ENCODE peak calls at places on chromosome X, in eight cellular contexts. C is Peyer's patch, E is SK-N-SH, D is mesenchymal stem cell, G is neuronal stem cell, N is Karpas-422, K is Panc1, H is hepatocyte. P is an unnamed sample. For H3K4me1, the result is how much of the 10 kb centered on the place peaks cover.

GRCh38 chrX:8067754-8068469 is 103.2 kb downstream of the VCX2 start:
- DNase-seq in C (no peak), G (no peak), N (no peak), E (no peak), K (no peak), D (peak), H (peak), P (no peak)

GRCh38 chrX:131704136-131704695 is 160.3 kb downstream of the OR13H1 start:
- DNase-seq in K (peak), E (peak), G (no peak), N (peak), H (no peak), C (no peak), D (no peak), P (peak)

GRCh38 chrX:25858273-25858880 is 279.8 kb upstream of the MAGEB18 start:
- DNase-seq in C (no peak), K (no peak), D (no peak), H (no peak), N (no peak), E (no peak), G (no peak), P (no peak)

GRCh38 chrX:56726609-56727008 is 2.4 kb upstream of the NBDY start:
- DNase-seq in N (peak), C (no peak), G (no peak), E (peak), H (peak), K (no peak), D (peak), P (no peak)

GRCh38 chrX:103779156-103779555 is 2.5 kb downstream of the PLP1 start:
- DNase-seq in N (no peak), K (no peak), E (peak), C (no peak), D (no peak), H (no peak), G (no peak), P (no peak)

GRCh38 chrX:104343408-104344129 is 88.8 kb upstream of the ESX1 start:
- DNase-seq in C (peak), G (peak), K (peak), H (peak), N (peak), E (peak), D (peak), P (peak)

GRCh38 chrX:9148626-9149385 is 114.9 kb upstream of the FAM9B start:
- DNase-seq in G (no peak), C (no peak), D (peak), K (no peak), H (no peak), N (no peak), E (no peak), P (no peak)

GRCh38 chrX:143058096-143058495 is 32.4 kb downstream of the SPANXN4 start:
- DNase-seq in D (no peak), G (peak), C (no peak), H (no peak), N (no peak), K (no peak), E (no peak), P (no peak)

GRCh38 chrX:112614640-112615039 is 65.1 kb downstream of the LHFPL1 start:
- DNase-seq in E (no peak), G (peak), H (peak), D (peak), C (no peak), N (no peak), K (no peak), P (no peak)

GRCh38 chrX:43868791-43869190 is 13.5 kb downstream of the MAOB start:
- DNase-seq in H (no peak), C (no peak), N (no peak), D (no peak), G (no peak), K (no peak), E (peak), P (no peak)

GRCh38 chrX:153674219-153674851 is 722 bp upstream of the PNCK start:
- DNase-seq in N (no peak), G (no peak), D (no peak), E (no peak), K (no peak), H (no peak), C (no peak), P (no peak)

GRCh38 chrX:100926453-100926852 is 2.3 kb downstream of the XKRX start:
- DNase-seq in G (no peak), D (no peak), H (no peak), K (no peak), C (no peak), E (no peak), N (no peak), P (no peak)

GRCh38 chrX:100928660-100929613 is at the start of gene XKRX:
- DNase-seq in D (no peak), C (peak), E (peak), H (peak), K (peak), G (peak), N (peak), P (peak)

GRCh38 chrX:83759872-83760271 is 101.1 kb upstream of the CYLC1 start:
- DNase-seq in N (peak), G (peak), K (no peak), D (no peak), C (no peak), H (peak), E (peak), P (no peak)

GRCh38 chrX:46029777-46030176 is 515.4 kb downstream of the ZNF674 start:
- DNase-seq in C (no peak), H (no peak), D (no peak), N (no peak), G (no peak), E (no peak), K (no peak), P (no peak)

GRCh38 chrX:115388879-115389278 is 99.4 kb downstream of the LUZP4 start:
- DNase-seq in G (no peak), K (no peak), N (no peak), E (no peak), C (no peak), D (peak), H (no peak), P (no peak)

GRCh38 chrX:120428309-120428708 is 40.8 kb downstream of the LAMP2 start:
- DNase-seq in K (no peak), D (peak), N (no peak), H (peak), G (no peak), E (no peak), C (no peak), P (no peak)

GRCh38 chrX:44675364-44676024 is 132.8 kb upstream of the FUNDC1 start:
- DNase-seq in E (peak), H (peak), D (peak), G (no peak), K (no peak), C (no peak), N (no peak), P (peak)

GRCh38 chrX:153651540-153652079 is 4.6 kb downstream of the DUSP9 start:
- DNase-seq in N (peak), C (no peak), E (peak), G (no peak), K (no peak), H (no peak), D (no peak), P (no peak)

GRCh38 chrX:68995780-68996551 is 167.1 kb downstream of the EFNB1 start:
- DNase-seq in K (no peak), E (no peak), D (peak), H (peak), C (peak), N (no peak), G (no peak), P (no peak)

GRCh38 chrX:69285881-69286545 is 120.8 kb upstream of the PJA1 start:
- DNase-seq in H (peak), K (no peak), E (peak), N (peak), D (peak), G (peak), C (peak), P (peak)

GRCh38 chrX:42930951-42931350 is 153.0 kb upstream of the PPP1R2C start:
- DNase-seq in H (no peak), G (no peak), N (no peak), C (no peak), K (no peak), E (no peak), D (no peak), P (no peak)

GRCh38 chrX:38847206-38847902 is 46.1 kb downstream of the MID1IP1 start:
- DNase-seq in H (no peak), C (no peak), K (no peak), G (no peak), D (no peak), N (no peak), E (no peak), P (no peak)

GRCh38 chrX:39065051-39065871 is 264.0 kb downstream of the MID1IP1 start:
- DNase-seq in N (no peak), K (no peak), C (no peak), D (no peak), G (peak), E (no peak), H (no peak), P (no peak)

GRCh38 chrX:71181558-71181909 is 36.9 kb downstream of the NLGN3 start:
- DNase-seq in D (no peak), H (no peak), K (no peak), E (peak), N (no peak), C (no peak), G (no peak), P (no peak)

GRCh38 chrX:7730071-7730470 is 112.9 kb upstream of the VCX start:
- DNase-seq in E (no peak), G (no peak), K (no peak), C (no peak), H (no peak), N (no peak), D (no peak), P (no peak)

GRCh38 chrX:14670819-14671218 is 141.5 kb downstream of the GLRA2 start:
- DNase-seq in K (no peak), C (no peak), H (no peak), D (no peak), G (no peak), N (peak), E (no peak), P (no peak)

GRCh38 chrX:48466696-48467095 is 3.4 kb downstream of the SLC38A5 start:
- DNase-seq in C (no peak), H (no peak), E (peak), K (no peak), N (peak), D (no peak), G (no peak), P (no peak)

GRCh38 chrX:105228602-105229001 is 8.1 kb upstream of the TEX13A start:
- DNase-seq in E (no peak), K (no peak), C (no peak), D (no peak), H (no peak), N (no peak), G (no peak), P (no peak)

GRCh38 chrX:106035064-106035463 is 3.5 kb downstream of the SERPINA7 start:
- DNase-seq in D (no peak), G (no peak), N (peak), K (no peak), C (no peak), H (no peak), E (no peak), P (no peak)

GRCh38 chrX:152600853-152601635 is 36.7 kb upstream of the GABRQ start:
- DNase-seq in G (peak), D (no peak), E (peak), H (no peak), N (peak), C (no peak), K (no peak), P (no peak)

GRCh38 chrX:44843753-44844152 is at the start of gene DUSP21:
- DNase-seq in C (no peak), K (no peak), D (no peak), E (no peak), H (no peak), G (no peak), N (no peak), P (no peak)

GRCh38 chrX:15483897-15484296 is 9.2 kb downstream of the PIR start:
- DNase-seq in H (no peak), C (no peak), G (no peak), N (no peak), E (no peak), K (no peak), D (no peak), P (no peak)

GRCh38 chrX:153708415-153708814 is 15.8 kb downstream of the BCAP31 start:
- DNase-seq in G (no peak), C (peak), N (peak), H (peak), K (no peak), D (peak), E (peak), P (peak)

GRCh38 chrX:15221321-15221720 is 48.6 kb downstream of the ASB9 start:
- DNase-seq in C (no peak), D (no peak), K (no peak), H (no peak), N (no peak), E (no peak), G (no peak), P (no peak)

GRCh38 chrX:129983575-129984131 is 1.2 kb downstream of the BCORL1 start:
- DNase-seq in H (no peak), K (no peak), G (no peak), N (no peak), E (peak), D (no peak), C (peak), P (no peak)

GRCh38 chrX:446243-446642 is 59.5 kb upstream of the PPP2R3B start:
- DNase-seq in N (no peak), K (no peak), H (no peak), D (no peak), C (no peak), G (peak), E (no peak), P (no peak)

GRCh38 chrX:130378008-130378669 is 7.3 kb downstream of the GPR119 start:
- DNase-seq in H (no peak), G (no peak), E (peak), K (no peak), C (no peak), N (no peak), D (no peak), P (no peak)

GRCh38 chrX:11757729-11758399 is at the start of gene MSL3:
- DNase-seq in G (peak), N (peak), H (peak), D (peak), K (no peak), C (peak), E (peak), P (peak)

DNA sequence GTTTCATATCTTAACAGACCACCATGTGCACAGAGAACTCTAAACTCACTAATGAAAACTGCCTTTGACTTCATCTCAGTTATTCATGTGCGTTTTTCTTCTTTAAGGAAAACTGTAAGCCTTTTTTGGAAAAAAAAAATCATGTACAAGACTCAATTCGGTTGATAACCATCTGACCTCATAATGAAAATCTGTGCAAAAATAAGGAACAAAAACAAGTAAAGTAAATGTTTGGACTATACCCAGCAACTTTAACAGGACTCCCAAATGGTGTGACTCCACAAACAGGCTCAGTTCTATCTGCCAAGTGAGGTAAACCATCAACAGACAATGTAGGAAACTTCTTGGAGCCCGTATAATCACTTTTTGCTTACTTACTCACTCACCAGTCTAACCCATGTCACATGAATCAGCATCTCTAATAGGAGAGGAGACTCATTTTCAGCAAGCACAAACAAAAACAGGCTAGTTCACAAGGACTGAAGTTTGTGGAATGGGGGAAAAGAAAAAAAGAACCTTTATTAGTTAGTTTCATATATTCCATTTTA is 9.3 kb downstream of the APOO start:
- DNase-seq in G (no peak), C (no peak), D (peak), H (no peak), E (no peak), K (no peak), N (no peak), P (no peak)
- H3K4me1 ChIP-seq in G (under half), C (under half), D (under half), H (under half), E (under half), K (under half), N (under half), P (under half)

GRCh38 chrX:20263474-20263873 is 3.2 kb downstream of the RPS6KA3 start:
- DNase-seq in K (no peak), G (no peak), D (peak), C (no peak), E (no peak), H (no peak), N (peak), P (no peak)
- H3K27ac ChIP-seq in K (peak), G (no peak), D (no peak), C (peak), E (peak), H (peak), N (peak), P (no peak)

GRCh38 chrX:107805179-107805578 is 20.5 kb upstream of the MID2 start:
- DNase-seq in N (no peak), G (no peak), K (no peak), E (no peak), H (no peak), C (no peak), D (no peak), P (no peak)
- H3K4me1 ChIP-seq in N (under half), G (under half), K (under half), E (under half), H (under half), C (under half), D (under half), P (under half)

DNA sequence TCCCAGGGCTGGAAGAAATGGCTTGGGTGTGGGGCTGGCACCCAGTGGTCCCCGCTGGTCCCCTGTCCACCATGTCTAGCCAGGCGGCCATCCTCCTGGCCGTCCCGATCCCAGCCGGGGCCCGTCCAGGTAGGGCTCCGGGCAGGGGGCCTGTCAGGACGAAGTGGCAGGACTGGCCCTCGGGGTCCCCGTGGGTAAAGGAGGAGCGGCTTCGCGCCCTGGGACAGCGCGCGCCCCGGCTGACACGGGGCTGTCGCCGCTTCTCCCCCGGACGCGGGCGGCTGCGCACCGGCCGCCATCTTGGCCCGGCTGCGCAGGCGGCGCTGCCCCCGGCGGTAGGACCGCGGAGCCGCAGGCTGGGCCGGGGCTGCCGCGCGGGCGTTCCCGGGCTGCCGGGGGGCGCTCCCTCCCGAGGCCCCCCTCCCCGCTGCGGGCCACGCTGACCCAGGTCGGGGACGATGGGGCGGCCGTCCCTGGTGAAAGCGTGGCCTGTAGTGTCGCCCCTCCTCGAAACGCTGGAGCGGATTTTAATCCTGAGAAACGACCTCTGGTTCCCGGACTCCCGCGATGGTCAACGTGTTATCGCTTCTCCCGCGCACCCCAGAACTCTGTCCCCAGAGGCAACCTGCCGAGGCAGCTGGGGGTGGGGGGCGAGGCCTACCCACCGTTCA is 60.4 kb upstream of the BCOR start:
- DNase-seq in K (no peak), D (peak), E (no peak), H (peak), C (no peak), N (no peak), G (no peak), P (no peak)
- H3K27ac ChIP-seq in K (peak), D (no peak), E (no peak), H (no peak), C (no peak), N (no peak), G (no peak), P (peak)

GRCh38 chrX:24156177-24156576 is 6.6 kb downstream of the ZFX start:
- DNase-seq in N (no peak), D (no peak), E (no peak), C (no peak), G (no peak), K (no peak), H (no peak), P (no peak)
- H3K4me1 ChIP-seq in N (half or more), D (under half), E (under half), C (under half), G (under half), K (under half), H (half or more), P (under half)

DNA sequence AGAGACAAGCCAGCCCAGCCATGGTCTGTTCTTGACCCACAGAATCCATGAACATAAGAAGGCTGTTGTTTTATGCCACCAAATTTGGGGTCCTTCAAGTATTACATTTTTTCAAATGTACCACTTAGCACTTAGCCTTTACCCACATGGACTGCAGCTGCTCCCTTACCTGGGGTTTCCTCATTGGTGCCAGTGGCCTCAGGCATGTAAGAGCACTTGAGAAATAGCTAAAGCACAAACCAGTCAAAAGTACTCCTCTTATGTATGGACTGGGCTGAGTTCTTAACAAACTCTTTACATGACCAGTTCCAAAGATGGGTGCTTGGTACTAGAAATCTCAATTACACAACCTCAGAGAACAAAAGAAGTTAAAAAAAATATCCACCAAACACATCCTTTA is 77.6 kb upstream of the MAP3K15 start:
- DNase-seq in D (no peak), K (no peak), C (no peak), H (no peak), G (no peak), E (no peak), N (no peak), P (no peak)
- H3K27ac ChIP-seq in D (no peak), K (no peak), C (no peak), H (no peak), G (no peak), E (no peak), N (no peak), P (no peak)

GRCh38 chrX:12979630-12980015 is 4.7 kb downstream of the TMSB4X start:
- DNase-seq in K (no peak), E (no peak), H (no peak), G (no peak), C (no peak), D (peak), N (no peak), P (no peak)
- H3K4me1 ChIP-seq in K (under half), E (under half), H (under half), G (under half), C (under half), D (under half), N (under half), P (under half)

DNA sequence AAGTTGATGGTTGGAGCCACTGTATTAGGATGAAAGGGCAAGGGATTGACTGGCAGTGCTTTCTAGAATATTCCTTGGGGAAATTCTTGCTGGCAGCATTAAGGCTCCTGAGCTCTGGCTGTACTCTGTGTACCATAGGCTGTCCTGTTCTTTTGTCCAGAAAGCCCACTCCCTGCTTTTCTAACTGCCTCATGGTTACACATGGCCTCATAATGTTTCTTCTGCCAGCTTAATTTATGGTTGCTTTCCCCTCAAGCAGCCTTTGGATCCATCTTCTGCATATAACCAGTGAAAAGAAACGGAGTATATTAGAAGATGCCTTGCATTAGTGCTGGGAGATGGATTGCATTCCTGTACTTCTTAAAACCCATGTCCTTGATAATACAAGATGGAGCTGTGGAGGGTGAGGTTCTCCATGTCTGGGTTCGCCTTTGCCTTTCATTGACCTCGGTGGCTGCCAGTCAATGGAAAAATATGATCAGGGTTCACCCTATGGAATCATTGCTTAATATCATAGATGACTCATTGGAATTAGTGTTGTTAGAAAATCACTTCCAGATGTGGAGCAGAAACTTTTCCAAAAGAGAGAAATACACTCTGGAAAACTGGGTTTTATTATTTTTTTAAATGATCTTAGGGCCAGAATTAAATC is 24.7 kb downstream of the DOCK11 start:
- DNase-seq in K (no peak), G (no peak), D (peak), C (no peak), E (no peak), N (no peak), H (no peak), P (no peak)
- H3K27ac ChIP-seq in K (no peak), G (no peak), D (no peak), C (no peak), E (peak), N (peak), H (peak), P (no peak)

GRCh38 chrX:13091111-13091765 is 46.8 kb upstream of the FAM9C start:
- DNase-seq in D (no peak), N (no peak), K (no peak), H (no peak), C (no peak), G (no peak), E (no peak), P (no peak)
- H3K4me1 ChIP-seq in D (under half), N (under half), K (under half), H (under half), C (under half), G (under half), E (under half), P (under half)

P was measured in lung.